ENCODE peak calls at places on chromosomes 1 and 21, in ten cellular contexts. W, T, I, C, J, P, Q, V, E and D are unnamed samples.

GRCh38 chr21:35226302-35226701 is 177.2 kb upstream of the RUNX1 start:
- DNase-seq in W (no peak), T (no peak), I (no peak), C (no peak), J (no peak), P (peak; percentile 63), Q (peak; percentile 33), V (no peak), E (no peak), D (no peak)

GRCh38 chr1:69510026-69510425 is 57.7 kb upstream of the LRRC7 start:
- DNase-seq in W (no peak), T (no peak), I (no peak), C (no peak), J (no peak), P (no peak), Q (no peak), V (peak; percentile 61), E (no peak), D (no peak)

GRCh38 chr1:65493792-65494191 is 73.3 kb downstream of the LEPR start:
- DNase-seq in W (no peak), T (no peak), I (no peak), C (no peak), J (no peak), P (peak; percentile 76), Q (no peak), V (no peak), E (no peak), D (no peak)

GRCh38 chr21:46125846-46126301 is 28.0 kb downstream of the COL6A2 start:
- DNase-seq in W (no peak), T (no peak), I (no peak), C (peak; percentile 6), J (no peak), P (no peak), Q (no peak), V (no peak), E (no peak), D (no peak)

GRCh38 chr1:32878183-32878582 is 7.5 kb upstream of the FNDC5 start:
- DNase-seq in W (no peak), T (no peak), I (peak; percentile 5), C (no peak), J (no peak), P (no peak), Q (no peak), V (peak; percentile 67), E (no peak), D (no peak)

GRCh38 chr1:221697924-221698425 is 43.9 kb downstream of the DUSP10 start:
- DNase-seq in W (no peak), T (no peak), I (peak; percentile 72), C (no peak), J (no peak), P (peak; percentile 87), Q (no peak), V (peak; percentile 41), E (no peak), D (no peak)

GRCh38 chr1:200306954-200307754 is 102.7 kb downstream of the ZNF281 start:
- DNase-seq in W (no peak), T (peak; percentile 13), I (no peak), C (no peak), J (peak; percentile 15), P (no peak), Q (no peak), V (no peak), E (peak; percentile 24), D (peak; percentile 54)

GRCh38 chr1:81179239-81179638 is 621.5 kb upstream of the ADGRL2 start:
- DNase-seq in W (no peak), T (no peak), I (peak; percentile 37), C (no peak), J (no peak), P (peak; percentile 76), Q (peak; percentile 90), V (peak; percentile 92), E (no peak), D (no peak)

GRCh38 chr1:206662396-206663092 is 22.2 kb upstream of the MAPKAPK2 start:
- DNase-seq in W (no peak), T (no peak), I (no peak), C (no peak), J (no peak), P (no peak), Q (no peak), V (no peak), E (no peak), D (no peak)